ENCODE peak calls at places on chromosomes 7 and 10, in seven cellular contexts. W is AG04450, U is DND-41, G is HCT116, M is cardiac muscle cell, S is mucosa of descending colon, L is body of pancreas. N is an unnamed sample. For H3K9me3, the result is how much of the 10 kb centered on the place peaks cover.

GRCh38 chr10:73065441-73065840 is 31.2 kb downstream of the P4HA1 start:
- DNase-seq in W (no peak), L (no peak), S (no peak), G (no peak), M (no peak), U (no peak), N (no peak)

GRCh38 chr10:62284221-62284620 is 15.6 kb upstream of the RTKN2 start:
- DNase-seq in W (no peak), S (no peak), L (no peak), U (no peak), G (no peak), M (no peak), N (no peak)

GRCh38 chr7:38908759-38909335 is at the start of gene VPS41:
- DNase-seq in M (peak), W (peak), U (peak), S (peak), L (peak), G (peak), N (peak)

GRCh38 chr7:116736927-116737715 is 65.1 kb downstream of the MET start:
- DNase-seq in G (no peak), W (no peak), M (no peak), U (no peak), L (no peak), S (no peak), N (no peak)

GRCh38 chr10:1939016-1939415 is 201.7 kb upstream of the ADARB2 start:
- DNase-seq in G (no peak), W (no peak), S (no peak), U (peak), M (no peak), L (no peak), N (peak)

GRCh38 chr10:11715815-11716494 is 26.2 kb upstream of the ECHDC3 start:
- DNase-seq in W (no peak), G (no peak), M (no peak), L (peak), U (no peak), S (peak), N (no peak)

GRCh38 chr7:92709912-92710311 is 119.7 kb upstream of the FAM133B start:
- DNase-seq in G (no peak), W (no peak), M (no peak), S (no peak), L (no peak), U (no peak), N (no peak)

GRCh38 chr7:116702046-116702445 is 30.1 kb downstream of the MET start:
- DNase-seq in G (no peak), S (no peak), L (no peak), U (no peak), M (no peak), W (no peak), N (no peak)

GRCh38 chr7:90298145-90299038 is 22.7 kb downstream of the FAM237B start:
- DNase-seq in G (peak), S (no peak), W (peak), L (no peak), U (no peak), M (peak), N (no peak)

GRCh38 chr7:32347244-32347828 is 142.8 kb downstream of the LSM5 start:
- DNase-seq in L (no peak), S (no peak), U (peak), M (peak), W (no peak), G (peak), N (no peak)

GRCh38 chr7:33722383-33723096 is 182.8 kb upstream of the BMPER start:
- DNase-seq in S (no peak), L (no peak), G (peak), M (peak), W (no peak), U (no peak), N (no peak)

GRCh38 chr10:8417631-8418030 is 363.1 kb downstream of the GATA3 start:
- DNase-seq in S (no peak), G (no peak), M (no peak), L (no peak), W (no peak), U (no peak), N (no peak)

GRCh38 chr10:89744021-89744420 is 42.6 kb downstream of the KIF20B start:
- DNase-seq in L (no peak), W (peak), U (no peak), M (no peak), S (no peak), G (no peak), N (no peak)

GRCh38 chr10:110286841-110287240 is 17.9 kb downstream of the SMNDC1 start:
- DNase-seq in L (no peak), G (no peak), W (no peak), U (no peak), M (no peak), S (no peak), N (no peak)

GRCh38 chr10:5589963-5590511 is 65.3 kb downstream of the CALML3 start:
- DNase-seq in W (no peak), S (peak), G (no peak), M (no peak), L (no peak), U (no peak), N (no peak)

GRCh38 chr10:7593068-7593467 is 73.7 kb downstream of the ITIH5 start:
- DNase-seq in U (no peak), G (no peak), L (no peak), M (peak), S (peak), W (no peak), N (no peak)

GRCh38 chr10:129440247-129440646 is 26.8 kb upstream of the MGMT start:
- DNase-seq in U (no peak), G (no peak), W (no peak), S (no peak), M (no peak), L (no peak), N (no peak)

GRCh38 chr7:66297579-66297978 is 92.4 kb downstream of the TPST1 start:
- DNase-seq in S (no peak), W (no peak), U (no peak), M (no peak), L (no peak), G (no peak), N (no peak)

GRCh38 chr7:107659666-107660065 is 962 bp upstream of the SLC26A4 start:
- DNase-seq in M (no peak), U (peak), W (peak), L (no peak), G (peak), S (no peak), N (no peak)

GRCh38 chr7:132881317-132881716 is 200.6 kb downstream of the CHCHD3 start:
- DNase-seq in L (no peak), G (no peak), W (no peak), M (no peak), S (no peak), U (no peak), N (no peak)

GRCh38 chr7:117810642-117811512 is 62.4 kb downstream of the CTTNBP2 start:
- DNase-seq in L (no peak), G (no peak), S (no peak), M (peak), U (no peak), W (no peak), N (no peak)

GRCh38 chr10:122168598-122168997 is 102.5 kb upstream of the BTBD16 start:
- DNase-seq in L (no peak), U (no peak), W (no peak), M (no peak), G (no peak), S (no peak), N (no peak)

GRCh38 chr10:88831709-88832108 is 19.9 kb downstream of the ANKRD22 start:
- DNase-seq in U (no peak), G (no peak), M (no peak), L (no peak), W (no peak), S (no peak), N (peak)

GRCh38 chr10:31650010-31650409 is 278.6 kb downstream of the ARHGAP12 start:
- DNase-seq in S (peak), L (peak), W (peak), U (no peak), M (no peak), G (no peak), N (no peak)

GRCh38 chr10:88880287-88881094 is 446 bp downstream of the STAMBPL1 start:
- DNase-seq in L (peak), W (no peak), U (peak), G (peak), S (peak), M (peak), N (peak)

GRCh38 chr7:115558186-115558585 is 472.4 kb downstream of the TFEC start:
- DNase-seq in U (no peak), W (no peak), S (no peak), L (no peak), M (no peak), G (no peak), N (no peak)

GRCh38 chr10:110105873-110106272 is 98.1 kb downstream of the ADD3 start:
- DNase-seq in W (no peak), L (no peak), M (no peak), G (no peak), U (no peak), S (no peak), N (no peak)

GRCh38 chr7:155759740-155760430 is 52.4 kb downstream of the SHH start:
- DNase-seq in M (no peak), S (no peak), U (no peak), G (no peak), L (no peak), W (no peak), N (no peak)

GRCh38 chr7:87476179-87476557 is 688 bp upstream of the ABCB4 start:
- DNase-seq in W (no peak), G (no peak), U (no peak), L (no peak), M (no peak), S (no peak), N (no peak)

GRCh38 chr7:6392712-6393666 is 54.8 kb downstream of the DAGLB start:
- DNase-seq in G (peak), S (peak), L (peak), M (peak), U (no peak), W (no peak), N (peak)

GRCh38 chr10:43861966-43862751 is 213.5 kb upstream of the ZNF32 start:
- DNase-seq in S (no peak), W (peak), L (no peak), G (no peak), M (no peak), U (no peak), N (no peak)

GRCh38 chr7:48188776-48189520 is 17.7 kb downstream of the ABCA13 start:
- DNase-seq in L (no peak), S (no peak), W (no peak), M (no peak), U (no peak), G (no peak), N (no peak)

GRCh38 chr7:40584667-40585433 is 450.0 kb downstream of the SUGCT start:
- DNase-seq in U (no peak), M (no peak), L (no peak), W (no peak), G (no peak), S (no peak), N (no peak)

GRCh38 chr7:65731562-65732035 is 141.3 kb upstream of the VKORC1L1 start:
- DNase-seq in W (no peak), U (no peak), M (peak), L (peak), G (no peak), S (peak), N (no peak)

GRCh38 chr7:21850531-21851285 is 95.0 kb downstream of the CDCA7L start:
- DNase-seq in L (no peak), G (no peak), S (no peak), U (no peak), W (no peak), M (no peak), N (no peak)

GRCh38 chr7:64310426-64310825 is 3.3 kb upstream of the ZNF736 start:
- DNase-seq in S (no peak), M (no peak), W (no peak), L (no peak), G (no peak), U (no peak), N (no peak)
- H3K9me3 ChIP-seq in S (under half), M (under half), W (under half), L (under half), G (under half), U (under half), N (under half)

GRCh38 chr7:101557421-101557820 is 71.7 kb downstream of the MYL10 start:
- DNase-seq in G (no peak), W (no peak), L (no peak), U (no peak), M (no peak), S (no peak), N (no peak)

GRCh38 chr7:101560856-101561255 is 68.2 kb downstream of the MYL10 start:
- DNase-seq in U (no peak), M (no peak), G (no peak), W (no peak), L (no peak), S (no peak), N (no peak)

GRCh38 chr7:101557978-101558741 is 70.9 kb downstream of the MYL10 start:
- DNase-seq in U (no peak), G (no peak), S (no peak), M (no peak), L (no peak), W (no peak), N (no peak)

GRCh38 chr7:101559586-101559985 is 69.5 kb downstream of the MYL10 start:
- DNase-seq in U (no peak), G (no peak), M (no peak), L (no peak), W (no peak), S (no peak), N (peak)

GRCh38 chr7:101558742-101559325 is 70.3 kb downstream of the MYL10 start:
- DNase-seq in U (no peak), S (no peak), G (no peak), L (no peak), M (no peak), W (no peak), N (no peak)
- TF ChIP-seq CTCF in U (peak), S (no peak), G (peak), L (no peak), M (no peak), W (no peak), N (no peak)

DNA sequence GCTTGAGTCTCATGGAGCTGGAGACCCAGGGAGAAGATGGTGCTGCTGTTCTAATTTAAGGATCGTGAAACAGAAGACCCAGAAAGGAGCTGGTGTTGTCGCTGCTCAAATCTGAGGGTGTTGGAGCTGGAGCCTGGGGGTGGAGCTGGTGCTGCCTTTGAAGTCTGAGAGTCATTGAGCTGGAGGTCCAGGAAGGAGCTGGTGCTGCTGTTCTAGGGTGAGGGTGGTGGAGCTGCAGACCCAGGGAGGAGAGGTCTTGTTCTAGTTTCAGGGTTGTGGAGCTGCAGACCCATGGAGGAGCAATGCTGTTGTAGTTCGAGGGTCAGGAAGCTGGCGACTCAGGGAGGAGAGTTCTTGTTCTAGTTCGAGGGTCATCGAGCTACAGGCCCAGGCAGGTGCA is 84.1 kb upstream of the ZNF479 start:
- DNase-seq in L (no peak), S (no peak), M (peak), U (peak), W (no peak), G (no peak), N (no peak)
- H3K9me3 ChIP-seq in L (under half), S (half or more), M (under half), U (under half), W (half or more), G (under half), N (under half)

DNA sequence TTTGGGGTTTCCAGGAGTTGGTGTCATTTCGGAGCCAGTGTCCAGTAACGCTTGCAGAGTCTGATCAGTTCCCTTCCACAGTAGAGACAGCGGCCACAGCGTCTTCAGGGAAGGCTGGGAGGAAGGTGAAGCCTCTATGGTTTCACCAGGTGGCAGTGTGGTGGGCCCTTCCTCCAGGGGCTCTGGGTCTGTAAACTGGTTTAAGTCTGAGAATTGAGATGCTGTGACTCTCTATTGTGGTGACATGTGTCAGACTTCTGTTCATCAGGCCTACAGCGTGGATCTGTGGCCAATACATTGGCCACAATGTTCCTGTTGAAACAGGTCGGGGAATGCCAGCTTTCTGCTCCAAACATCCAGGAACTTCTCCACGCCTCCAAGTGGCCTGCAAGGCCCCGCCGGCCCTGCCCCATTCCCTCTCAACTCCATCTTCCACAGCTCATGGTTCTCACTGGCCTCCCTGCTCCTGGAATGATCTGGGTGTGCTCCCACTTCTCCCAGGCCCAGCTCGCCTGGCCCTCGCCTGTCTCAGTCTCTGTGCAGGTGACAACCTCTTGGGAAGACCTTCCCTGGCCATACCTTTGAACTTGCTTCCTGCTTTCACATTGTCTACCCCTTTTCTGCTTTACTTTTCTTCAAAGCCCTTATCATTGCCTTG is 124.5 kb upstream of the FAM20C start:
- DNase-seq in M (no peak), L (peak), U (no peak), W (no peak), S (no peak), G (no peak), N (peak)
- TF ChIP-seq CTCF in M (no peak), L (no peak), U (peak), W (no peak), S (no peak), G (no peak), N (no peak)

GRCh38 chr7:56483861-56484550 is 367.8 kb upstream of the NUPR2 start:
- DNase-seq in U (no peak), M (no peak), G (no peak), S (no peak), W (no peak), L (no peak), N (no peak)
- H3K9me3 ChIP-seq in U (under half), M (under half), G (under half), S (half or more), W (under half), L (under half), N (half or more)

GRCh38 chr7:100190059-100190711 is 12.5 kb downstream of the STAG3 start:
- DNase-seq in S (no peak), M (peak), U (no peak), W (peak), G (peak), L (no peak), N (no peak)
- TF ChIP-seq CTCF in S (no peak), M (peak), U (peak), W (peak), G (peak), L (peak), N (peak)

DNA sequence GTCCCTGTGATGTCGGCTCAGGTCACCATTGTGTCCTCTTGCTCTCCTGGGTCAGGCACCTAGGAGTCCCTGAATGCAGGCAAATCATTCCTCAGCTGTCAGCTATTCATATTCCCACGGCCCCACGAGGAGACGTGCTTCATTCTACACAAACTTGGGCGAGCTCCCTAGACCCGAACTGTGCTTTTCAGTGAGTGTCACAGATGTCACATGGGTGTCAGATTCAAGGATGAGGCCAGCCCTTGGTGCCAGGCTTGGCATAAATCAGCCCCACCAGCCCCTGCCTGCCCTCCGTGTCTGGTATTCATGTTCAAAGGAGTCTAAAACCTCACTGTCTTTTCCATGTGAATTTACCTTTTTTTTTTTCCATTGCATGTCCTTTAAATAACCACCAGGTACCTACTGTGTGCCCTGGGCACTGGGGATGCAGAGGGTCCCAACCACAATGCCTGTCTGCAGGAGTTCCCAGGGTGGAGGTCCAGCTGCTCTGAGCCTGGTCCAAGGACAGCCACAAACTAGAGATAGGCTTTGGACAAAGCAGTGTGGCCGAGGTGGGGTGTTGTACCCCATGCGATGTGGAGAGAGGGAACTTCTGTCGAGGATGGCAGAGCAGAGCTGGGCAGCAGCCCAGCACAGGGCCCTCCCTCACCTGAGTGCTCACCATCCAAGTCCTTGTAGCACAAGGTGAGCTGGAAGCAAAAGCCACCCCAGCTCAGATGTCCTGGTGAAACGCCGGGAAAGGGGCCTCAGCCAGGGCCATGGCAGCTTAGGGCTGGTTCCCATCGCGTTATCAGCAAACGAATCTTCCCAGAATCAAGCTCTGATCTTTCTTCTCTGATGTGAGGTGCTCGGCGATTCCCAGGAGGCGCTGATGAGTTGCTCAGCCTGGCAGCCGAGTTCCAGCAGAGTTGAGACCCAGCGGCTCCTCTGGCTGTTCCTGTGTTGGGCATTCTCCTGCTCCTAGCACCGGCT is 611.9 kb downstream of the PTPRN2 start:
- DNase-seq in S (no peak), U (no peak), W (no peak), M (no peak), G (no peak), L (no peak), N (no peak)
- H3K9me3 ChIP-seq in S (under half), U (under half), W (half or more), M (under half), G (under half), L (under half), N (under half)

DNA sequence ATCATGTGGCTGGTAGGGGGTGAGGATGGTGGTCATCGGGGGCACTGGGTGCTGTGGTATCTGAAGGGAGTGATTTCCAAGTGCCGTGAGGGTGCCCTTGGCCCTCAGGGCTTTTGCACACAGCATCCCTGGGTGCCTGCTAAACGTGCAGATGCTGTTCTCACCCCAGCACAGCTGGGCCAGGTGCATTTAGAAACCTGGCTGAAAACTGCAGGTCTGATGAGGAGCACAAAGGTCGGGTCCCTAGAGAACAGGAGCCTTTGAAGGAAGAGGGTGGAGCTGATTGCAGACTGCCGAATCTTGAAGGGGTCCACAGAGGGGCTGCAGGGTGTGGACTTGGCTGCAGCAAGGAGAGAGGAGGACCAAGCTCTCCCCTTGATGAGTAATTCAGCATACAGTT is 32.0 kb downstream of the ZMIZ1 start:
- DNase-seq in L (no peak), G (no peak), S (no peak), M (no peak), W (no peak), U (no peak), N (no peak)
- TF ChIP-seq CTCF in L (no peak), G (no peak), S (no peak), M (no peak), W (no peak), U (no peak), N (no peak)

GRCh38 chr10:83538047-83538446 is 601.3 kb upstream of the GHITM start:
- DNase-seq in S (no peak), W (no peak), L (no peak), M (no peak), G (no peak), U (no peak), N (no peak)
- H3K9me3 ChIP-seq in S (under half), W (under half), L (under half), M (under half), G (under half), U (under half), N (under half)

N was measured in CD4-positive, alpha-beta T cell.